ENCODE peak calls at places on chromosomes 7 and 10, in six cellular contexts. V is GM23248; L is HT1080; M is stimulated activated CD4-positive, alpha-beta T cell treated with anti-CD3 and anti-CD28 coated beads, TNF-alpha, amount 100 ng/mL, for 48 hours; O is GM06990; X is HT-29. Y is an unnamed sample.

GRCh38 chr7:83550100-83550499 is 98.8 kb downstream of the SEMA3E start:
- DNase-seq in V (peak; percentile 74), L (no peak), M (no peak), O (no peak), X (no peak), Y (no peak)

GRCh38 chr7:94297397-94297838 is 97.3 kb upstream of the COL1A2 start:
- DNase-seq in V (peak; percentile 98), L (peak; percentile 89), M (no peak), O (no peak), X (no peak), Y (no peak)

GRCh38 chr10:96269438-96270300 is 1.7 kb downstream of the BLNK start:
- DNase-seq in V (no peak), L (no peak), M (no peak), O (no peak), X (no peak), Y (no peak)

GRCh38 chr7:30987936-30988335 is 24.2 kb downstream of the GHRHR start:
- DNase-seq in V (no peak), L (no peak), M (no peak), O (no peak), X (no peak), Y (no peak)

GRCh38 chr10:44773565-44773964 is 137.6 kb upstream of the TMEM72 start:
- DNase-seq in V (no peak), L (no peak), M (no peak), O (peak; percentile 4), X (no peak), Y (no peak)

GRCh38 chr10:4359003-4359402 is 467.0 kb upstream of the AKR1E2 start:
- DNase-seq in V (no peak), L (no peak), M (no peak), O (no peak), X (no peak), Y (no peak)

GRCh38 chr10:125344573-125345121 is 184.3 kb upstream of the CTBP2 start:
- DNase-seq in V (no peak), L (no peak), M (no peak), O (peak; percentile 10), X (peak; percentile 29), Y (no peak)

GRCh38 chr10:132122939-132123445 is 57.2 kb downstream of the JAKMIP3 start:
- DNase-seq in V (no peak), L (no peak), M (no peak), O (no peak), X (no peak), Y (no peak)

GRCh38 chr7:100603697-100604077 is 1.5 kb downstream of the PCOLCE start:
- DNase-seq in V (peak; percentile 59), L (no peak), M (no peak), O (no peak), X (no peak), Y (no peak)

GRCh38 chr7:28103984-28104628 is 76.5 kb downstream of the JAZF1 start:
- DNase-seq in V (no peak), L (peak; percentile 23), M (no peak), O (no peak), X (no peak), Y (no peak)

GRCh38 chr7:128841171-128841690 is 11.0 kb downstream of the FLNC start:
- DNase-seq in V (no peak), L (no peak), M (no peak), O (no peak), X (no peak), Y (no peak)

GRCh38 chr10:287029-287428 is 151.8 kb downstream of the ZMYND11 start:
- DNase-seq in V (peak; percentile 3), L (no peak), M (no peak), O (no peak), X (no peak), Y (no peak)

GRCh38 chr10:66836057-66836456 is 89.8 kb upstream of the LRRTM3 start:
- DNase-seq in V (peak; percentile 23), L (peak; percentile 77), M (no peak), O (no peak), X (no peak), Y (no peak)

GRCh38 chr10:100890696-100891271 is 22.0 kb upstream of the SLF2 start:
- DNase-seq in V (peak; percentile 97), L (peak; percentile 96), M (no peak), O (no peak), X (no peak), Y (no peak)

GRCh38 chr10:89414879-89415821 is 782 bp downstream of the IFIT5 start:
- DNase-seq in V (peak; percentile 71), L (peak; percentile 51), M (no peak), O (peak; percentile 70), X (peak; percentile 54), Y (no peak)

GRCh38 chr10:94011296-94011695 is 17.6 kb downstream of the PLCE1 start:
- DNase-seq in V (no peak), L (no peak), M (no peak), O (no peak), X (no peak), Y (no peak)

GRCh38 chr7:150835702-150836280 is 16.5 kb upstream of the AOC1 start:
- DNase-seq in V (no peak), L (no peak), M (no peak), O (no peak), X (no peak), Y (no peak)

GRCh38 chr7:24319209-24319608 is 35.2 kb downstream of the NPY start:
- DNase-seq in V (no peak), L (no peak), M (no peak), O (no peak), X (no peak), Y (no peak)

GRCh38 chr7:112410087-112410486 is 40.2 kb upstream of the IFRD1 start:
- DNase-seq in V (no peak), L (no peak), M (no peak), O (no peak), X (no peak), Y (no peak)

GRCh38 chr7:75663302-75663907 is 75.3 kb downstream of the HIP1 start:
- DNase-seq in V (peak; percentile 10), L (no peak), M (no peak), O (no peak), X (no peak), Y (no peak)

GRCh38 chr7:831596-832291 is 532 bp upstream of the SUN1 start:
- DNase-seq in V (peak; percentile 94), L (peak; percentile 90), M (no peak), O (peak; percentile 63), X (peak; percentile 89), Y (no peak)

GRCh38 chr10:4661572-4662255 is 164.3 kb upstream of the AKR1E2 start:
- DNase-seq in V (peak; percentile 59), L (no peak), M (no peak), O (no peak), X (no peak), Y (no peak)

GRCh38 chr7:107111196-107111595 is 57.6 kb upstream of the HBP1 start:
- DNase-seq in V (no peak), L (no peak), M (no peak), O (no peak), X (no peak), Y (no peak)

GRCh38 chr7:78530351-78530750 is 731.8 kb downstream of the PHTF2 start:
- DNase-seq in V (peak; percentile 89), L (peak; percentile 85), M (no peak), O (no peak), X (peak; percentile 22), Y (no peak)

GRCh38 chr10:87930141-87930540 is 66.7 kb downstream of the PTEN start:
- DNase-seq in V (no peak), L (no peak), M (no peak), O (no peak), X (no peak), Y (no peak)

GRCh38 chr7:45155357-45155900 is 2.2 kb upstream of the RAMP3 start:
- DNase-seq in V (no peak), L (no peak), M (no peak), O (no peak), X (no peak), Y (no peak)

GRCh38 chr7:27064169-27064568 is 31.6 kb downstream of the HOXA1 start:
- DNase-seq in V (peak; percentile 47), L (no peak), M (no peak), O (no peak), X (no peak), Y (no peak)

GRCh38 chr10:125152646-125153368 is 7.6 kb downstream of the CTBP2 start:
- DNase-seq in V (peak; percentile 41), L (no peak), M (no peak), O (no peak), X (peak; percentile 67), Y (no peak)

GRCh38 chr10:29946953-29947700 is 112.3 kb downstream of the JCAD start:
- DNase-seq in V (peak; percentile 94), L (peak; percentile 88), M (no peak), O (no peak), X (no peak), Y (no peak)

GRCh38 chr7:139452948-139453672 is 30.4 kb downstream of the KLRG2 start:
- DNase-seq in V (peak; percentile 91), L (peak; percentile 23), M (no peak), O (no peak), X (no peak), Y (no peak)

GRCh38 chr7:27181795-27182275 is 3.2 kb downstream of the HOXA11 start:
- DNase-seq in V (peak; percentile 53), L (no peak), M (no peak), O (no peak), X (peak; percentile 65), Y (no peak)

GRCh38 chr10:47038881-47039557 is 127.8 kb downstream of the PTPN20 start:
- DNase-seq in V (no peak), L (no peak), M (no peak), O (no peak), X (no peak), Y (no peak)

GRCh38 chr7:46754135-46754730 is 827.7 kb downstream of the TNS3 start:
- DNase-seq in V (peak; percentile 86), L (peak; percentile 39), M (no peak), O (no peak), X (no peak), Y (no peak)

GRCh38 chr7:139808401-139808800 is 20.7 kb upstream of the TBXAS1 start:
- DNase-seq in V (no peak), L (no peak), M (no peak), O (no peak), X (no peak), Y (no peak)

GRCh38 chr10:22599048-22599561 is 115.3 kb downstream of the PIP4K2A start:
- DNase-seq in V (peak; percentile 82), L (peak; percentile 86), M (no peak), O (no peak), X (peak; percentile 23), Y (no peak)

GRCh38 chr10:74500026-74500704 is 326.2 kb upstream of the KAT6B start:
- DNase-seq in V (no peak), L (no peak), M (no peak), O (no peak), X (no peak), Y (no peak)

GRCh38 chr7:46854958-46855473 is 726.9 kb downstream of the TNS3 start:
- DNase-seq in V (peak; percentile 86), L (peak; percentile 46), M (no peak), O (no peak), X (peak; percentile 43), Y (no peak)

GRCh38 chr10:120328647-120329046 is 128.4 kb upstream of the PLPP4 start:
- DNase-seq in V (peak; percentile 42), L (peak; percentile 15), M (no peak), O (no peak), X (no peak), Y (no peak)

Y was measured in CMK.